ENCODE peak calls at places on chromosomes 4 and X, in five cellular contexts. E is fibroblast of mammary gland, K is fibroblast of the aortic adventitia, Y is heart right ventricle, I is pancreas. Q is an unnamed sample.

GRCh38 chrX:73267206-73267605 is 52.6 kb upstream of the NAP1L2 start:
- DNase-seq in E (no peak), K (no peak), Y (no peak), I (no peak), Q (no peak)

GRCh38 chr4:77952399-77952974 is 89.9 kb downstream of the MRPL1 start:
- DNase-seq in E (no peak), K (no peak), Y (no peak), I (no peak), Q (no peak)

GRCh38 chrX:38854305-38854704 is 53.0 kb downstream of the MID1IP1 start:
- DNase-seq in E (no peak), K (no peak), Y (no peak), I (no peak), Q (no peak)

GRCh38 chrX:140817943-140818342 is 108.4 kb downstream of the LINC00632 start:
- DNase-seq in E (peak), K (peak), Y (no peak), I (no peak), Q (peak)

GRCh38 chr4:8373270-8373972 is 67.1 kb downstream of the ACOX3 start:
- DNase-seq in E (no peak), K (no peak), Y (no peak), I (peak), Q (no peak)

GRCh38 chr4:16082424-16083216 is 1.2 kb downstream of the PROM1 start:
- DNase-seq in E (no peak), K (no peak), Y (peak), I (peak), Q (no peak)

GRCh38 chr4:140046037-140046436 is 107.9 kb downstream of the MAML3 start:
- DNase-seq in E (no peak), K (no peak), Y (no peak), I (no peak), Q (no peak)

GRCh38 chr4:16437836-16438235 is 211.6 kb upstream of the TAPT1 start:
- DNase-seq in E (peak), K (peak), Y (no peak), I (no peak), Q (no peak)

GRCh38 chr4:20895208-20895607 is 194.9 kb downstream of the PACRGL start:
- DNase-seq in E (no peak), K (no peak), Y (no peak), I (no peak), Q (no peak)

GRCh38 chr4:168384437-168385141 is 66.0 kb upstream of the DDX60 start:
- DNase-seq in E (peak), K (peak), Y (no peak), I (no peak), Q (no peak)

GRCh38 chrX:12002876-12003275 is 135.4 kb upstream of the FRMPD4 start:
- DNase-seq in E (no peak), K (no peak), Y (no peak), I (no peak), Q (no peak)

GRCh38 chr4:21413807-21414370 is 534.7 kb downstream of the KCNIP4 start:
- DNase-seq in E (no peak), K (no peak), Y (no peak), I (no peak), Q (no peak)

GRCh38 chr4:151824647-151825046 is 63.8 kb upstream of the GATB start:
- DNase-seq in E (no peak), K (no peak), Y (no peak), I (no peak), Q (no peak)

GRCh38 chrX:119573840-119574393 is 446 bp upstream of the UBE2A start:
- DNase-seq in E (peak), K (peak), Y (peak), I (no peak), Q (no peak)

GRCh38 chr4:125689839-125690238 is 375.1 kb downstream of the FAT4 start:
- DNase-seq in E (no peak), K (no peak), Y (no peak), I (no peak), Q (no peak)

DNA sequence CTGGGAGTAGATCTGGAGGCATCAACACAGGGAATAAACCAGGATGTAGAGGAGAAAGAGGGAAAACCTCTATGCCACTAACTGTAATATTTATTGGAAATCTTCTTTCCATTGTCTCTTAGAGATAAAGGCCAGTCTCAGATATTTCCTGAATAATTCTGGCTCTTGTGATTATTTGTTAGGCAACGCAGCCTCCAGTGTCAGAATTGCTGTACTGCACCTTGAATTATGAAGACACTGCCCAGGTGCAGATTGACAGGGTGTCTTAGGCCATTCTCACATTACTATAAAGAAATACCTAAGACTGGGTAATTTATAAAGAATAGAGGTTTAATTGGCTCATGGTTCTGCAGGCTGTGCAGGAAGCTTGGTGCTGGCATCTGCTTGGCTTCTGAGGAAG is 100.7 kb upstream of the ZDHHC15 start:
- DNase-seq in E (no peak), K (no peak), Y (no peak), I (no peak), Q (no peak)
- TF ChIP-seq CTCF in E (peak), K (no peak), Y (peak), I (no peak), Q (no peak)

DNA sequence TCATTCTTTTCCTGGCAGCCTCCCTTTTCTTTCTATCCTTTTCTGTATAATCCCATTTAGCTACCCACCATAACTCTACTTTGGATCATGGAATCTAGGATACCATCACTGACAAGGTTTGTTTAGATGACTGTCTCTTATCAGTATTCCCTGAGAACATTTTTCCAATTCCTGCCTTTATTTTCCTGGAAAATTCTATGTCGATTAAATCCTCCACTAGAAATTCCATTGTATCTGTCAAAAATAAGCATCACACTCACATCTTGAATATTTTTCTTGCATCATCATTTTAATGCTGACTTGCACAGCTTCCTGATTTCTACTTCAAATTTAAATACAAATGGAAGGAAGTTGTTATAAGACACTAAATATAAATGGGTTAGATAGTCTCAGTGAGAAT is 20.2 kb downstream of the TRIM2 start:
- DNase-seq in E (no peak), K (peak), Y (no peak), I (no peak), Q (no peak)
- H3K4me3 ChIP-seq in E (no peak), K (peak), Y (no peak), I (no peak), Q (peak)

GRCh38 chrX:123425471-123425870 is 241.4 kb downstream of the GRIA3 start:
- DNase-seq in E (peak), K (peak), Y (no peak), I (no peak), Q (no peak)

GRCh38 chrX:123424546-123424945 is 240.5 kb downstream of the GRIA3 start:
- DNase-seq in E (peak), K (peak), Y (no peak), I (no peak), Q (no peak)

GRCh38 chrX:123425904-123426303 is 241.8 kb downstream of the GRIA3 start:
- DNase-seq in E (peak), K (peak), Y (no peak), I (no peak), Q (no peak)

DNA sequence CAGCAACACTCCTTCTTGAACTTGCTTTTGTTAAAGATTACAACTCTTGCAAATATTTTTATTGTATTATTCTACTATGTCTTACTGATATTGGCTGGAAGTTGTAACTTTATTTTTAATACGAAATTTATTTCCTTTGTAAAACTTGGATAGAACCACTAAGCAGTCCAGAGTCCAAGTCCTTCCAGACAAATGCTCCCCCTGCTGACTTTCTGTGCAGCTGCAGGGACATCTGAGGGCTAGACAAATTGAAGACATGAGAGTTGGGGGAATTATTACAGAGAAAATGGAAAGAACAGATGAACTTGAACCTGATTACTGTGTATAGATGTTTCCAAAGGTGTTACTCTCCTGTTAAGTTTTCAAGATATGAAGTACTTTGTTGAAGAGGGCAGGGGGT is 238.8 kb downstream of the GRIA3 start:
- DNase-seq in E (peak), K (peak), Y (no peak), I (no peak), Q (no peak)
- TF ChIP-seq CTCF in E (peak), K (peak), Y (peak), I (no peak), Q (peak)

GRCh38 chr4:185932491-185932890 is 120.5 kb upstream of the SORBS2 start:
- DNase-seq in E (peak), K (peak), Y (no peak), I (no peak), Q (no peak)
- H3K4me3 ChIP-seq in E (no peak), K (peak), Y (no peak), I (no peak), Q (no peak)

GRCh38 chrX:106401965-106402559 is 209.7 kb upstream of the RADX start:
- DNase-seq in E (no peak), K (no peak), Y (no peak), I (no peak), Q (no peak)

DNA sequence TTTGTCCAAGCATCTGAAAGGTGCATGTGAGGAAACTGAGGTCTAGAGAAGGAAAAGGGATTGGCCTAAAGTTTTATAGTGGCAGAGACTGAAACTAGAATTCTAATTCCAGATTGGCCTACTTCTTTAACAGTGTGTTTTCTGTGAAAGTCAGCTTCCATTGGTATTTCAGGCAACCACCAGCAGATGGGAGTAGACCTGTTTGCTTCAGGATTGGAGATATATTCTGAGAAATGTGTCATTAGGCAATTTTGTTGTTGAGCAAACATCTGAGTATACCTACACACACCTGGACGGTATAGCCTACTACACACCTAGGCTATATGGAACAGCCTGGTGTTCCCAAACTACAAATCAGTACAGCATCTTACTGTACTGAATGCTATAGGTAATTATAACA is 207.3 kb upstream of the RADX start:
- DNase-seq in E (no peak), K (no peak), Y (no peak), I (no peak), Q (no peak)
- TF ChIP-seq CTCF in E (peak), K (peak), Y (no peak), I (no peak), Q (peak)

GRCh38 chr4:185573651-185574199 is 38.4 kb upstream of the PDLIM3 start:
- DNase-seq in E (peak), K (peak), Y (no peak), I (no peak), Q (no peak)
- H3K4me3 ChIP-seq in E (no peak), K (no peak), Y (no peak), I (no peak), Q (no peak)

GRCh38 chr4:87219648-87220093 is 747 bp downstream of the KLHL8 start:
- DNase-seq in E (peak), K (no peak), Y (peak), I (peak), Q (no peak)
- TF ChIP-seq CTCF in E (peak), K (peak), Y (no peak), I (no peak), Q (no peak)

Q was measured in AG09309.